ENCODE peak calls at places on chromosomes 5 and 9, in eight cellular contexts. Q, A, L, R, B, N, O and S are unnamed samples. For H3K4me1, the result is how much of the 10 kb centered on the place peaks cover.

GRCh38 chr9:73215249-73215648 is 63.6 kb downstream of the ANXA1 start:
- DNase-seq in B (no peak), O (no peak), R (no peak), Q (no peak), L (no peak), N (no peak), A (no peak), S (no peak)

GRCh38 chr5:140220032-140220697 is 45.2 kb downstream of the CYSTM1 start:
- DNase-seq in A (no peak), R (no peak), B (no peak), N (no peak), Q (no peak), L (no peak), O (no peak), S (no peak)

GRCh38 chr5:147168578-147169327 is 66.1 kb upstream of the STK32A start:
- DNase-seq in A (no peak), R (no peak), B (peak), N (no peak), L (no peak), O (no peak), Q (no peak), S (no peak)

GRCh38 chr5:53109041-53109435 is 519 bp downstream of the MOCS2 start:
- DNase-seq in L (no peak), O (no peak), Q (peak), A (no peak), R (peak), N (no peak), B (peak), S (no peak)

GRCh38 chr9:76873056-76873792 is 32.7 kb downstream of the PRUNE2 start:
- DNase-seq in R (no peak), B (no peak), O (no peak), L (no peak), A (no peak), N (no peak), Q (no peak), S (no peak)

GRCh38 chr9:137269231-137269772 is 8.2 kb upstream of the TOR4A start:
- DNase-seq in B (no peak), A (peak), Q (peak), N (no peak), L (no peak), O (peak), R (peak), S (no peak)

GRCh38 chr5:147451125-147451524 is 58.7 kb downstream of the DPYSL3 start:
- DNase-seq in L (no peak), A (no peak), N (no peak), O (no peak), Q (no peak), B (no peak), R (no peak), S (no peak)

GRCh38 chr9:107929439-107929838 is 439.9 kb upstream of the KLF4 start:
- DNase-seq in O (peak), A (peak), N (no peak), B (peak), R (peak), L (no peak), Q (peak), S (peak)

GRCh38 chr9:93288891-93289883 is 105.2 kb downstream of the WNK2 start:
- DNase-seq in Q (no peak), B (peak), A (peak), N (no peak), L (peak), R (no peak), O (no peak), S (no peak)

GRCh38 chr9:130940693-130941576 is 1.9 kb upstream of the FIBCD1 start:
- DNase-seq in A (peak), N (peak), L (peak), R (peak), Q (peak), B (peak), O (peak), S (peak)

GRCh38 chr9:20526500-20527319 is 95.6 kb downstream of the MLLT3 start:
- DNase-seq in B (peak), O (no peak), N (no peak), Q (no peak), R (no peak), A (no peak), L (no peak), S (peak)

GRCh38 chr9:84697494-84698114 is 28.1 kb downstream of the NTRK2 start:
- DNase-seq in N (peak), O (peak), Q (peak), B (peak), R (peak), A (peak), L (peak), S (no peak)

GRCh38 chr9:134055981-134056461 is 11.8 kb downstream of the BRD3 start:
- DNase-seq in Q (peak), R (peak), A (peak), O (peak), N (no peak), B (peak), L (peak), S (peak)

GRCh38 chr9:134057751-134058701 is 9.8 kb downstream of the BRD3 start:
- DNase-seq in Q (no peak), O (no peak), A (peak), R (no peak), N (no peak), B (no peak), L (no peak), S (no peak)

GRCh38 chr9:134054891-134055811 is 12.7 kb downstream of the BRD3 start:
- DNase-seq in B (no peak), N (no peak), O (no peak), A (peak), L (no peak), Q (peak), R (no peak), S (no peak)

GRCh38 chr9:134057311-134057665 is 10.5 kb downstream of the BRD3 start:
- DNase-seq in R (no peak), A (peak), L (no peak), O (no peak), B (no peak), Q (no peak), N (no peak), S (no peak)

GRCh38 chr9:134056483-134057310 is 11.1 kb downstream of the BRD3 start:
- DNase-seq in O (no peak), Q (peak), R (no peak), N (no peak), A (peak), B (peak), L (peak), S (no peak)
- H3K4me1 ChIP-seq in O (half or more), Q (half or more), R (under half), N (under half), A (under half), B (under half), L (half or more), S (under half)

GRCh38 chr5:119330367-119331183 is 25.2 kb upstream of the TNFAIP8 start:
- DNase-seq in Q (no peak), B (peak), N (peak), L (no peak), R (no peak), O (no peak), A (no peak), S (no peak)
- H3K4me1 ChIP-seq in Q (under half), B (under half), N (half or more), L (under half), R (under half), O (under half), A (under half), S (under half)

GRCh38 chr9:98117984-98118639 is 910 bp downstream of the TRIM14 start:
- DNase-seq in Q (peak), B (peak), R (peak), O (no peak), N (no peak), L (peak), A (no peak), S (no peak)
- H3K4me1 ChIP-seq in Q (under half), B (under half), R (under half), O (under half), N (under half), L (under half), A (under half), S (under half)

GRCh38 chr5:149942199-149942598 is 2.4 kb downstream of the PDE6A start:
- DNase-seq in A (no peak), N (no peak), O (no peak), R (no peak), Q (no peak), L (no peak), B (no peak), S (no peak)
- H3K4me1 ChIP-seq in A (under half), N (under half), O (under half), R (under half), Q (under half), L (under half), B (under half), S (under half)